ENCODE peak calls at places on chromosome 15, in seven cellular contexts. F, I, K, C, S, J and U are unnamed samples. For H3K27me3, the result is how much of the 10 kb centered on the place peaks cover.

GRCh38 chr15:43867096-43867495 is 40.3 kb downstream of the WDR76 start:
- DNase-seq in F (no peak), I (no peak), S (no peak), C (no peak), J (no peak), K (no peak), U (no peak)

GRCh38 chr15:79874242-79874641 is 22.6 kb downstream of the MTHFS start:
- DNase-seq in J (no peak), I (no peak), F (no peak), K (no peak), S (no peak), C (no peak), U (no peak)

GRCh38 chr15:50149090-50149489 is 30.1 kb upstream of the ATP8B4 start:
- DNase-seq in C (no peak), K (no peak), F (no peak), I (no peak), S (no peak), J (no peak), U (no peak)

GRCh38 chr15:75577401-75578205 is 1.5 kb downstream of the PTPN9 start:
- DNase-seq in S (no peak), I (no peak), C (no peak), K (peak), J (peak), F (no peak), U (no peak)

GRCh38 chr15:47432831-47433230 is 284.5 kb upstream of the SEMA6D start:
- DNase-seq in J (no peak), C (no peak), K (no peak), S (no peak), F (no peak), I (no peak), U (no peak)

GRCh38 chr15:85541744-85542143 is 161.3 kb downstream of the AKAP13 start:
- DNase-seq in F (no peak), C (no peak), S (no peak), J (no peak), K (no peak), I (no peak), U (no peak)

GRCh38 chr15:67137951-67138935 is 72.8 kb downstream of the SMAD3 start:
- DNase-seq in K (no peak), J (no peak), S (no peak), I (peak), F (peak), C (no peak), U (no peak)

GRCh38 chr15:31272558-31273257 is 53.9 kb upstream of the KLF13 start:
- DNase-seq in I (no peak), K (no peak), C (no peak), F (no peak), S (no peak), J (no peak), U (no peak)

GRCh38 chr15:85899927-85900326 is 105.2 kb upstream of the KLHL25 start:
- DNase-seq in S (no peak), C (no peak), J (no peak), K (no peak), F (no peak), I (no peak), U (no peak)

GRCh38 chr15:99361541-99362185 is 110.4 kb downstream of the LRRC28 start:
- DNase-seq in F (peak), C (no peak), S (no peak), J (no peak), I (no peak), K (no peak), U (no peak)

GRCh38 chr15:81889480-81889871 is 156.3 kb downstream of the MEX3B start:
- DNase-seq in C (no peak), J (no peak), S (no peak), I (no peak), K (no peak), F (no peak), U (no peak)

GRCh38 chr15:75947117-75947516 is 43.4 kb downstream of the FBXO22 start:
- DNase-seq in I (no peak), J (no peak), F (no peak), S (no peak), K (no peak), C (no peak), U (no peak)

GRCh38 chr15:45469027-45469426 is 53.5 kb downstream of the SLC30A4 start:
- DNase-seq in F (no peak), J (no peak), S (no peak), C (no peak), K (no peak), I (no peak), U (no peak)

GRCh38 chr15:68368731-68369435 is 63.1 kb downstream of the ITGA11 start:
- DNase-seq in J (no peak), K (no peak), F (no peak), C (no peak), I (no peak), S (peak), U (no peak)

GRCh38 chr15:101099183-101099582 is 152.7 kb downstream of the CHSY1 start:
- DNase-seq in K (no peak), C (no peak), S (no peak), F (no peak), J (no peak), I (peak), U (no peak)

GRCh38 chr15:28269097-28269496 is 52.9 kb downstream of the HERC2 start:
- DNase-seq in C (no peak), I (no peak), F (no peak), J (no peak), K (no peak), S (no peak), U (no peak)

GRCh38 chr15:38883987-38884386 is 319.4 kb upstream of the RASGRP1 start:
- DNase-seq in J (no peak), S (no peak), I (no peak), F (no peak), K (no peak), C (no peak), U (no peak)

DNA sequence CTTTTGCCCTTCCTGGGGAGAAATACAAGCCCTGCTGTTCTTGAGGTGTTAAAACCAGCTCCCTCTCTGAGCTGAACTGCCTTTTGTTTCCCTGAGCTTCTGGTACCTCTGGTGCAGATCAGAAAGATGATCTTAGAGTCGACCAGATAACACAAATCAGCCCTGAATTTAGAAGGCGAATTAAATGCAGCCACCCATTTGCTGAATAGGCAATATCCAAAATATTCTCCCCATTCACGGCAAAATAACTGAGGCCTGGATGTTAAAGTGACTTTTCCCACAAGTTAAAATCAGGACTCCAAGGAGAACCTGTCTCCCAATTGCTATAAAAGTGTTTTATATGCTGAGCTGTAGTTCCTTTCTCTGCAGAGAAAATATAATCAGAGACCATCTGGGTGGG is 47.3 kb upstream of the POLG start:
- DNase-seq in J (no peak), C (no peak), K (no peak), S (no peak), F (no peak), I (no peak), U (no peak)
- H3K27me3 ChIP-seq in J (under half), C (half or more), K (under half), S (half or more), F (half or more), I (under half), U (under half)

GRCh38 chr15:64180235-64180824 is 17.5 kb upstream of the PPIB start:
- DNase-seq in I (no peak), C (no peak), J (no peak), F (no peak), K (no peak), S (no peak), U (no peak)
- H3K4me3 ChIP-seq in I (no peak), C (no peak), J (no peak), F (no peak), K (no peak), S (no peak), U (no peak)

DNA sequence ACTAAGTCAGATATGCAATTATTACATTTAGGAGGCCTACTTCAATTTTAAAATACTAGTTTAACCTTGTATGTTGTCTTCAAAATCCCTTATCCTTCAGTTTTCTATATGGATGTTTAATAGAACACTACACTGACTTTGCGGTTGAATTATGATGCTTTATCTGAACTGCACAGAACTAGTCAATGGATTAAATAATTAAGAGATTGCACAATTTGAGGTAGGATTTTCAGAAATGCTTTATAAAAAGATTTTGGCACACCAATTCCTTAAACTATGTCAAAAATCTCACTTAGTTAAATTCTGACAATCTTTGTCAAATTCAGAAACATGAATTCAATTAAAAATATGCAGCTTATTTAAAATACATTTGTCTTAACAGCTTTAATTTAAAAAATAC is 28.1 kb downstream of the ATOSA start:
- DNase-seq in I (no peak), S (no peak), C (no peak), F (no peak), J (no peak), K (no peak), U (no peak)
- H3K27ac ChIP-seq in I (peak), S (no peak), C (no peak), F (peak), J (no peak), K (peak), U (peak)

DNA sequence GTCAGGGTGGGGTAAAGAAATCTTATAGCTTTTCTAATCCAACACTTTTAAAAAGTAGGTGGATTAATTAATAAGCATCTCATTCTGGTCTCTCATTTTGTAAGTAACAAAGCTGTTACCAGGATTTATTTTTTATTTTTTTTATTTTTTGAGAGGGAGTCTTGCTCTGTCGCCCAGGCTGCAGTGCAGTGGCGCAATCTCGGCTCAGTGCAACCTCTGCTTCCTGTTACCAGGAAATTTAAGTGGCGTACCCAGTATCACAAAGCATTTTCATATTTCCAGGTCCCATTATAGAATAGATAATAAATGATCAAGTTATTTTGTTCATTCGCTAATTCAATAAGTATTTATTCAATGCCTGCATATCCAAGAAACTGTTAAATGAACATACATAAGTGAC is 13.2 kb downstream of the ALDH1A2 start:
- DNase-seq in I (no peak), J (no peak), K (no peak), C (no peak), F (no peak), S (peak), U (no peak)
- H3K27me3 ChIP-seq in I (under half), J (under half), K (under half), C (under half), F (under half), S (under half), U (under half)

DNA sequence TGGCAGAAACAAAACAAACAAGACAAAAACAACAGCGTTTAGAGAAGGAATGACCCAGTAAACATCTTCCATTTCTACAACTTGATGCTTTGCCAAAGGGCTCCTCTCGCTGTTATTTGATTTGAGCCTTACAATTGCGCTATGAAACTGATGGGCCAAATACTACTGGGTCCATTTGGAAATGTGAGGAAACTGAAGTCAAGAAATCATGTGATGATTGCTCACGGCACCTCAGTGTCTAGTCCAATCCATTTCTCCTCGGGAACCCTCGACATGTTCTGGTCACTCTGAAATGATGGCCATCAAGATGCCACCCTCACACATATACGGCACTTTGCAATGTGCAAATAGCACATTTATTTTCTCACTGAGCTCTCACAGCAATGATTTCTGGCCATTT is 136.0 kb downstream of the UACA start:
- DNase-seq in F (no peak), S (no peak), C (no peak), J (no peak), K (no peak), I (no peak), U (no peak)
- H3K4me3 ChIP-seq in F (no peak), S (no peak), C (no peak), J (no peak), K (no peak), I (no peak), U (no peak)